ENCODE peak calls at places on chromosomes 7 and 10, in five cellular contexts. J, F, Z, H and O are unnamed samples.

GRCh38 chr10:18104223-18104872 is 35.9 kb upstream of the CACNB2 start:
- DNase-seq in F (peak; percentile 68), J (peak; percentile 4), H (peak; percentile 64), Z (peak; percentile 49), O (no peak)

GRCh38 chr10:97850446-97850845 is 803 bp downstream of the GOLGA7B start:
- DNase-seq in J (no peak), Z (no peak), H (no peak), F (no peak), O (no peak)

GRCh38 chr7:44309271-44310091 is 15.9 kb downstream of the CAMK2B start:
- DNase-seq in Z (peak; percentile 53), H (peak; percentile 47), J (no peak), F (no peak), O (peak; percentile 91)

GRCh38 chr7:35697414-35698175 is 2.7 kb upstream of the HERPUD2 start:
- DNase-seq in Z (no peak), J (no peak), F (no peak), H (peak; percentile 82), O (no peak)

GRCh38 chr10:50510517-50511473 is 113.0 kb downstream of the SGMS1 start:
- DNase-seq in F (no peak), Z (no peak), J (no peak), H (no peak), O (no peak)

GRCh38 chr7:3112499-3113134 is 69.0 kb upstream of the CARD11 start:
- DNase-seq in J (no peak), F (no peak), H (no peak), Z (no peak), O (no peak)

GRCh38 chr7:39882148-39882784 is 67.8 kb upstream of the CDK13 start:
- DNase-seq in F (no peak), H (no peak), Z (no peak), J (no peak), O (no peak)

GRCh38 chr7:107680478-107680877 is 19.9 kb downstream of the SLC26A4 start:
- DNase-seq in H (no peak), F (no peak), Z (no peak), J (no peak), O (no peak)

GRCh38 chr7:34339061-34339526 is 318.9 kb upstream of the NPSR1 start:
- DNase-seq in H (peak; percentile 45), Z (no peak), F (no peak), J (no peak), O (no peak)

GRCh38 chr7:39589323-39590111 is 23.3 kb downstream of the YAE1 start:
- DNase-seq in F (peak; percentile 95), Z (no peak), H (peak; percentile 95), J (peak; percentile 17), O (no peak)

GRCh38 chr7:7554647-7555575 is 11.8 kb upstream of the MIOS start:
- DNase-seq in F (peak; percentile 8), Z (no peak), H (no peak), J (no peak), O (no peak)

GRCh38 chr10:122062831-122063674 is 74.1 kb downstream of the TACC2 start:
- DNase-seq in J (no peak), Z (peak; percentile 90), H (peak; percentile 90), F (peak; percentile 92), O (peak; percentile 95)

GRCh38 chr7:2508327-2509231 is 11.0 kb upstream of the LFNG start:
- DNase-seq in J (peak; percentile 77), Z (no peak), F (peak; percentile 30), H (peak; percentile 81), O (no peak)

GRCh38 chr7:129169171-129169643 is 19.2 kb upstream of the SMO start:
- DNase-seq in Z (no peak), J (no peak), H (no peak), F (no peak), O (no peak)

GRCh38 chr7:7641129-7641663 is 644 bp downstream of the UMAD1 start:
- DNase-seq in J (no peak), F (no peak), H (no peak), Z (no peak), O (no peak)

GRCh38 chr7:33185786-33186185 is 56.4 kb downstream of the BBS9 start:
- DNase-seq in H (peak; percentile 72), J (no peak), F (peak; percentile 59), Z (no peak), O (no peak)